ENCODE peak calls at places on chromosomes 5 and 9, in five cellular contexts. One of them, this sample, is unnamed.

GRCh38 chr5:135209495-135209837 is 175.4 kb upstream of the PITX1 start:
- DNase-seq in HFFc6: no peak
- DNase-seq in DMS153: no peak
- DNase-seq in GM20000: no peak
- DNase-seq in GM12865: no peak
- DNase-seq in this sample: no peak

GRCh38 chr5:112238473-112238872 is 180.6 kb downstream of the EPB41L4A start:
- DNase-seq in HFFc6: no peak
- DNase-seq in DMS153: no peak
- DNase-seq in GM20000: peak
- DNase-seq in GM12865: peak
- DNase-seq in this sample: no peak

GRCh38 chr9:312596-313320 is 98.1 kb downstream of the DOCK8 start:
- DNase-seq in HFFc6: no peak
- DNase-seq in DMS153: no peak
- DNase-seq in GM20000: no peak
- DNase-seq in GM12865: no peak
- DNase-seq in this sample: no peak

GRCh38 chr9:35071814-35072460 is 488 bp downstream of the VCP start:
- DNase-seq in HFFc6: peak
- DNase-seq in DMS153: peak
- DNase-seq in GM20000: peak
- DNase-seq in GM12865: peak
- DNase-seq in this sample: peak

GRCh38 chr9:22528485-22528884 is 81.9 kb downstream of the DMRTA1 start:
- DNase-seq in HFFc6: peak
- DNase-seq in DMS153: peak
- DNase-seq in GM20000: no peak
- DNase-seq in GM12865: no peak
- DNase-seq in this sample: peak

GRCh38 chr5:90293931-90294330 is 115.6 kb downstream of the CETN3 start:
- DNase-seq in HFFc6: no peak
- DNase-seq in DMS153: no peak
- DNase-seq in GM20000: no peak
- DNase-seq in GM12865: no peak
- DNase-seq in this sample: no peak

GRCh38 chr5:156824800-156825199 is 25.3 kb upstream of the PPP1R2B start:
- DNase-seq in HFFc6: peak
- DNase-seq in DMS153: peak
- DNase-seq in GM20000: no peak
- DNase-seq in GM12865: peak
- DNase-seq in this sample: no peak

GRCh38 chr5:52776116-52776515 is 11.6 kb upstream of the ITGA1 start:
- DNase-seq in HFFc6: no peak
- DNase-seq in DMS153: no peak
- DNase-seq in GM20000: no peak
- DNase-seq in GM12865: no peak
- DNase-seq in this sample: no peak

GRCh38 chr5:147685991-147686390 is 96.5 kb downstream of the JAKMIP2 start:
- DNase-seq in HFFc6: no peak
- DNase-seq in DMS153: no peak
- DNase-seq in GM20000: no peak
- DNase-seq in GM12865: no peak
- DNase-seq in this sample: no peak

GRCh38 chr5:9927521-9927997 is 297.4 kb upstream of the TAS2R1 start:
- DNase-seq in HFFc6: peak
- DNase-seq in DMS153: no peak
- DNase-seq in GM20000: no peak
- DNase-seq in GM12865: no peak
- DNase-seq in this sample: no peak

GRCh38 chr5:100553209-100553608 is 18.0 kb downstream of the FAM174A start:
- DNase-seq in HFFc6: peak
- DNase-seq in DMS153: no peak
- DNase-seq in GM20000: no peak
- DNase-seq in GM12865: no peak
- DNase-seq in this sample: no peak

GRCh38 chr5:93793159-93793781 is 51.9 kb upstream of the POU5F2 start:
- DNase-seq in HFFc6: no peak
- DNase-seq in DMS153: no peak
- DNase-seq in GM20000: no peak
- DNase-seq in GM12865: no peak
- DNase-seq in this sample: no peak

GRCh38 chr5:107300928-107301327 is 369.8 kb downstream of the EFNA5 start:
- DNase-seq in HFFc6: no peak
- DNase-seq in DMS153: no peak
- DNase-seq in GM20000: no peak
- DNase-seq in GM12865: no peak
- DNase-seq in this sample: no peak

GRCh38 chr9:22124263-22125011 is 115.3 kb upstream of the CDKN2B start:
- DNase-seq in HFFc6: no peak
- DNase-seq in DMS153: peak
- DNase-seq in GM20000: no peak
- DNase-seq in GM12865: no peak
- DNase-seq in this sample: no peak

GRCh38 chr9:99345936-99346335 is 123.9 kb downstream of the SEC61B start:
- DNase-seq in HFFc6: peak
- DNase-seq in DMS153: no peak
- DNase-seq in GM20000: no peak
- DNase-seq in GM12865: no peak
- DNase-seq in this sample: no peak

GRCh38 chr5:171616002-171616780 is 169.4 kb upstream of the SMIM23 start:
- DNase-seq in HFFc6: no peak
- DNase-seq in DMS153: no peak
- DNase-seq in GM20000: no peak
- DNase-seq in GM12865: no peak
- DNase-seq in this sample: no peak

GRCh38 chr5:95669540-95669939 is 13.3 kb downstream of the SPATA9 start:
- DNase-seq in HFFc6: peak
- DNase-seq in DMS153: no peak
- DNase-seq in GM20000: no peak
- DNase-seq in GM12865: no peak
- DNase-seq in this sample: no peak

GRCh38 chr5:148209151-148209550 is 6.3 kb downstream of the SPINK6 start:
- DNase-seq in HFFc6: no peak
- DNase-seq in DMS153: peak
- DNase-seq in GM20000: no peak
- DNase-seq in GM12865: no peak
- DNase-seq in this sample: no peak

GRCh38 chr5:90558344-90559192 is at the start of gene ADGRV1:
- DNase-seq in HFFc6: no peak
- DNase-seq in DMS153: peak
- DNase-seq in GM20000: peak
- DNase-seq in GM12865: no peak
- DNase-seq in this sample: no peak

GRCh38 chr5:72066658-72067057 is 40.6 kb upstream of the MAP1B start:
- DNase-seq in HFFc6: peak
- DNase-seq in DMS153: no peak
- DNase-seq in GM20000: no peak
- DNase-seq in GM12865: no peak
- DNase-seq in this sample: no peak

GRCh38 chr9:4126184-4126865 is 173.5 kb downstream of the GLIS3 start:
- DNase-seq in HFFc6: peak
- DNase-seq in DMS153: no peak
- DNase-seq in GM20000: no peak
- DNase-seq in GM12865: no peak
- DNase-seq in this sample: no peak

GRCh38 chr9:34387239-34387638 is 10.5 kb upstream of the MYORG start:
- DNase-seq in HFFc6: no peak
- DNase-seq in DMS153: no peak
- DNase-seq in GM20000: no peak
- DNase-seq in GM12865: no peak
- DNase-seq in this sample: no peak